ENCODE peak calls at places on chromosomes 3 and 15, in seven cellular contexts. M is endothelial cell; H is COR-L47; P is GM06990; X is stimulated activated effector memory CD8-positive, alpha-beta T cell treated with anti-CD3 and anti-CD28 coated beads, Interleukin-12 subunit alpha, Interleukin-12 subunit beta, amount 100 ng/mL, for 72 hours; Q is AG10803; Y is HTR-8/SVneo. V is an unnamed sample.

GRCh38 chr3:49705390-49705960 is 14.0 kb downstream of the AMIGO3 start:
- DNase-seq in P (peak), H (no peak), X (no peak), Q (no peak), M (no peak), Y (no peak), V (no peak)

GRCh38 chr15:40271915-40272712 is 10.8 kb downstream of the ANKRD63 start:
- DNase-seq in M (no peak), H (no peak), X (no peak), P (no peak), Y (no peak), Q (no peak), V (no peak)

GRCh38 chr15:94164202-94164807 is 67.1 kb upstream of the MCTP2 start:
- DNase-seq in P (no peak), Q (peak), Y (peak), M (peak), H (peak), X (peak), V (no peak)

GRCh38 chr15:58522865-58523264 is 91.1 kb downstream of the LIPC start:
- DNase-seq in Q (no peak), H (no peak), P (no peak), Y (no peak), M (no peak), X (no peak), V (no peak)

GRCh38 chr3:44476181-44476599 is 1.3 kb downstream of the ZNF445 start:
- DNase-seq in H (no peak), P (peak), Y (no peak), X (no peak), M (no peak), Q (peak), V (no peak)

GRCh38 chr15:74302821-74303359 is 64.6 kb downstream of the CYP11A1 start:
- DNase-seq in P (no peak), M (peak), H (peak), X (peak), Y (peak), Q (no peak), V (peak)

GRCh38 chr3:195240171-195240701 is 30.7 kb downstream of the XXYLT1 start:
- DNase-seq in P (no peak), Q (no peak), H (no peak), M (no peak), Y (no peak), X (no peak), V (no peak)

GRCh38 chr3:120495809-120496208 is 45.0 kb upstream of the FSTL1 start:
- DNase-seq in H (no peak), X (peak), P (no peak), Q (no peak), M (no peak), Y (no peak), V (no peak)

GRCh38 chr15:79310985-79311900 is at the start of gene TMED3:
- DNase-seq in X (peak), H (peak), Q (peak), P (peak), M (peak), Y (peak), V (peak)

GRCh38 chr15:98155356-98155755 is 194.9 kb downstream of the ARRDC4 start:
- DNase-seq in Y (peak), P (no peak), M (no peak), Q (peak), H (no peak), X (no peak), V (no peak)

GRCh38 chr15:97446138-97446537 is 514.4 kb upstream of the ARRDC4 start:
- DNase-seq in Y (no peak), M (no peak), Q (no peak), P (no peak), X (no peak), H (no peak), V (no peak)

GRCh38 chr3:53820084-53820483 is 26.1 kb downstream of the CHDH start:
- DNase-seq in H (no peak), X (no peak), Y (no peak), Q (no peak), M (no peak), P (no peak), V (no peak)

GRCh38 chr3:44584646-44585501 is at the start of gene ZNF660:
- DNase-seq in X (no peak), H (peak), Q (peak), Y (peak), P (peak), M (peak), V (peak)

GRCh38 chr3:149494759-149495580 is 20.5 kb downstream of the TM4SF4 start:
- DNase-seq in X (no peak), Q (peak), H (no peak), Y (peak), M (no peak), P (no peak), V (no peak)

GRCh38 chr15:31236184-31237041 is 90.2 kb upstream of the KLF13 start:
- DNase-seq in H (peak), P (peak), M (no peak), Q (peak), X (no peak), Y (peak), V (no peak)

GRCh38 chr15:61974759-61975158 is 85.5 kb downstream of the VPS13C start:
- DNase-seq in Q (no peak), H (peak), P (no peak), M (no peak), Y (no peak), X (no peak), V (no peak)

GRCh38 chr3:133765256-133765655 is 19.1 kb downstream of the TF start:
- DNase-seq in Q (no peak), M (no peak), X (no peak), P (no peak), H (no peak), Y (no peak), V (no peak)

GRCh38 chr3:114418724-114419543 is 125.1 kb downstream of the TIGIT start:
- DNase-seq in M (no peak), X (no peak), Q (peak), Y (peak), H (peak), P (peak), V (no peak)

V was measured in D721Med.